ENCODE peak calls at places on chromosomes 4 and X, in four cellular contexts. H, J, L and O are unnamed samples.

GRCh38 chrX:120316587-120317283 is 5.5 kb upstream of the TMEM255A start:
- DNase-seq in H (no peak), L (no peak), J (no peak), O (no peak)

GRCh38 chrX:154481911-154482601 is 3.0 kb upstream of the LAGE3 start:
- DNase-seq in H (no peak), J (no peak), L (no peak), O (no peak)

GRCh38 chr4:7134737-7135388 is 57.5 kb upstream of the SORCS2 start:
- DNase-seq in L (peak), H (no peak), J (peak), O (no peak)

GRCh38 chr4:154018659-154019058 is 229.8 kb upstream of the SFRP2 start:
- DNase-seq in H (no peak), J (no peak), L (no peak), O (no peak)

GRCh38 chr4:16582036-16582435 is 316.4 kb downstream of the LDB2 start:
- DNase-seq in L (no peak), J (no peak), H (no peak), O (no peak)

GRCh38 chrX:153800746-153801145 is 6.3 kb downstream of the SSR4 start:
- DNase-seq in H (no peak), J (no peak), L (no peak), O (no peak)

GRCh38 chr4:168884251-168885124 is 125.6 kb downstream of the CBR4 start:
- DNase-seq in L (no peak), H (no peak), J (no peak), O (no peak)

GRCh38 chr4:119785963-119786362 is 157.4 kb upstream of the PDE5A start:
- DNase-seq in H (no peak), J (no peak), L (no peak), O (no peak)

GRCh38 chr4:52612341-52612740 is 46.8 kb downstream of the USP46 start:
- DNase-seq in L (no peak), H (no peak), J (no peak), O (no peak)

GRCh38 chrX:13334491-13334890 is 14.6 kb upstream of the ATXN3L start:
- DNase-seq in H (no peak), L (no peak), J (no peak), O (no peak)

GRCh38 chr4:158819942-158820786 is 51.3 kb downstream of the FNIP2 start:
- DNase-seq in L (no peak), J (no peak), H (no peak), O (no peak)

GRCh38 chr4:16524911-16525574 is 298.8 kb upstream of the TAPT1 start:
- DNase-seq in L (peak), H (no peak), J (no peak), O (no peak)

GRCh38 chrX:14718403-14718802 is 154.5 kb downstream of the FANCB start:
- DNase-seq in H (no peak), L (no peak), J (no peak), O (no peak)

GRCh38 chr4:175109933-175110332 is 191.8 kb downstream of the ADAM29 start:
- DNase-seq in H (no peak), L (no peak), J (no peak), O (no peak)

GRCh38 chr4:128287159-128287870 is at the start of gene PGRMC2:
- DNase-seq in H (no peak), J (no peak), L (no peak), O (peak)

GRCh38 chr4:168076989-168077725 is 15.2 kb upstream of the ANXA10 start:
- DNase-seq in J (no peak), L (peak), H (peak), O (peak)

GRCh38 chr4:69490271-69490670 is 5.4 kb downstream of the UGT2B4 start:
- DNase-seq in J (no peak), L (no peak), H (no peak), O (no peak)

GRCh38 chr4:181821039-181822004 is 421.9 kb upstream of the TENM3 start:
- DNase-seq in L (peak), H (no peak), J (no peak), O (no peak)

GRCh38 chr4:8568068-8568668 is 12.0 kb upstream of the GPR78 start:
- DNase-seq in H (no peak), J (no peak), L (no peak), O (no peak)

GRCh38 chr4:102687982-102688433 is 72.8 kb downstream of the MANBA start:
- DNase-seq in L (no peak), J (no peak), H (no peak), O (no peak)

GRCh38 chrX:96394566-96394965 is 290.1 kb upstream of the DIAPH2 start:
- DNase-seq in J (no peak), L (no peak), H (no peak), O (no peak)

GRCh38 chr4:52729586-52729985 is 21.6 kb downstream of the ERVMER34-1 start:
- DNase-seq in H (no peak), L (no peak), J (no peak), O (no peak)

GRCh38 chr4:100428051-100428450 is 89.8 kb downstream of the EMCN start:
- DNase-seq in H (no peak), J (no peak), L (peak), O (no peak)

GRCh38 chrX:39850630-39851152 is 247.1 kb downstream of the BCOR start:
- DNase-seq in L (no peak), J (no peak), H (no peak), O (no peak)